ENCODE peak calls at places on chromosomes 7 and 10, in ten cellular contexts. One of them, this sample, is unnamed.
A peak's percentile ranks its signal among the peaks of the same experiment; 100 is the strongest.

GRCh38 chr10:50641636-50642035 is 17.9 kb upstream of the SGMS1 start:
- DNase-seq in stimulated activated CD8-positive, alpha-beta memory T cell treated with anti-CD3 and anti-CD28 coated beads, Interleukin-12 subunit alpha, Interleukin-12 subunit beta, amount 100 ng/mL, for 1 hour: no peak
- DNase-seq in astrocyte: no peak
- DNase-seq in CD4-positive, alpha-beta T cell: no peak
- DNase-seq in effector memory CD8-positive, alpha-beta T cell: no peak
- DNase-seq in IMR-90: no peak
- DNase-seq in nucleus accumbens: no peak
- DNase-seq in A549: no peak
- DNase-seq in H7: no peak
- DNase-seq in hypothalamus: no peak
- DNase-seq in this sample: no peak

GRCh38 chr7:40808409-40808942 is 673.7 kb downstream of the SUGCT start:
- DNase-seq in hypothalamus: no peak
- DNase-seq in CD4-positive, alpha-beta T cell: no peak
- DNase-seq in astrocyte: peak; percentile 96
- DNase-seq in stimulated activated CD8-positive, alpha-beta memory T cell treated with anti-CD3 and anti-CD28 coated beads, Interleukin-12 subunit alpha, Interleukin-12 subunit beta, amount 100 ng/mL, for 1 hour: no peak
- DNase-seq in IMR-90: peak; percentile 90
- DNase-seq in A549: no peak
- DNase-seq in H7: no peak
- DNase-seq in nucleus accumbens: no peak
- DNase-seq in effector memory CD8-positive, alpha-beta T cell: no peak
- DNase-seq in this sample: peak; percentile 46

GRCh38 chr10:103458720-103459119 is at the start of gene CALHM1:
- DNase-seq in H7: peak; percentile 96
- DNase-seq in hypothalamus: no peak
- DNase-seq in stimulated activated CD8-positive, alpha-beta memory T cell treated with anti-CD3 and anti-CD28 coated beads, Interleukin-12 subunit alpha, Interleukin-12 subunit beta, amount 100 ng/mL, for 1 hour: no peak
- DNase-seq in effector memory CD8-positive, alpha-beta T cell: no peak
- DNase-seq in A549: no peak
- DNase-seq in IMR-90: no peak
- DNase-seq in CD4-positive, alpha-beta T cell: no peak
- DNase-seq in astrocyte: no peak
- DNase-seq in nucleus accumbens: no peak
- DNase-seq in this sample: peak; percentile 55

GRCh38 chr10:130894485-130894884 is 417.0 kb downstream of the TCERG1L start:
- DNase-seq in stimulated activated CD8-positive, alpha-beta memory T cell treated with anti-CD3 and anti-CD28 coated beads, Interleukin-12 subunit alpha, Interleukin-12 subunit beta, amount 100 ng/mL, for 1 hour: no peak
- DNase-seq in nucleus accumbens: no peak
- DNase-seq in effector memory CD8-positive, alpha-beta T cell: no peak
- DNase-seq in hypothalamus: no peak
- DNase-seq in CD4-positive, alpha-beta T cell: no peak
- DNase-seq in astrocyte: no peak
- DNase-seq in IMR-90: no peak
- DNase-seq in A549: no peak
- DNase-seq in H7: peak; percentile 22
- DNase-seq in this sample: no peak

GRCh38 chr10:104638861-104639594 is 2.1 kb upstream of the SORCS3 start:
- DNase-seq in H7: peak; percentile 93
- DNase-seq in astrocyte: no peak
- DNase-seq in effector memory CD8-positive, alpha-beta T cell: no peak
- DNase-seq in IMR-90: no peak
- DNase-seq in stimulated activated CD8-positive, alpha-beta memory T cell treated with anti-CD3 and anti-CD28 coated beads, Interleukin-12 subunit alpha, Interleukin-12 subunit beta, amount 100 ng/mL, for 1 hour: no peak
- DNase-seq in A549: peak; percentile 44
- DNase-seq in nucleus accumbens: no peak
- DNase-seq in hypothalamus: peak; percentile 31
- DNase-seq in CD4-positive, alpha-beta T cell: no peak
- DNase-seq in this sample: no peak

GRCh38 chr7:85111761-85112160 is 75.1 kb downstream of the SEMA3D start:
- DNase-seq in stimulated activated CD8-positive, alpha-beta memory T cell treated with anti-CD3 and anti-CD28 coated beads, Interleukin-12 subunit alpha, Interleukin-12 subunit beta, amount 100 ng/mL, for 1 hour: no peak
- DNase-seq in IMR-90: peak; percentile 37
- DNase-seq in H7: no peak
- DNase-seq in astrocyte: peak; percentile 73
- DNase-seq in A549: no peak
- DNase-seq in effector memory CD8-positive, alpha-beta T cell: no peak
- DNase-seq in hypothalamus: no peak
- DNase-seq in nucleus accumbens: no peak
- DNase-seq in CD4-positive, alpha-beta T cell: no peak
- DNase-seq in this sample: peak; percentile 68

GRCh38 chr10:118908487-118909280 is 120.8 kb upstream of the NANOS1 start:
- DNase-seq in A549: no peak
- DNase-seq in astrocyte: no peak
- DNase-seq in H7: no peak
- DNase-seq in IMR-90: no peak
- DNase-seq in CD4-positive, alpha-beta T cell: no peak
- DNase-seq in effector memory CD8-positive, alpha-beta T cell: no peak
- DNase-seq in hypothalamus: peak; percentile 9
- DNase-seq in nucleus accumbens: peak; percentile 6
- DNase-seq in stimulated activated CD8-positive, alpha-beta memory T cell treated with anti-CD3 and anti-CD28 coated beads, Interleukin-12 subunit alpha, Interleukin-12 subunit beta, amount 100 ng/mL, for 1 hour: no peak
- DNase-seq in this sample: no peak

GRCh38 chr7:116809636-116810266 is 52.6 kb upstream of the CAPZA2 start:
- DNase-seq in nucleus accumbens: no peak
- DNase-seq in IMR-90: peak; percentile 77
- DNase-seq in effector memory CD8-positive, alpha-beta T cell: no peak
- DNase-seq in stimulated activated CD8-positive, alpha-beta memory T cell treated with anti-CD3 and anti-CD28 coated beads, Interleukin-12 subunit alpha, Interleukin-12 subunit beta, amount 100 ng/mL, for 1 hour: no peak
- DNase-seq in hypothalamus: peak; percentile 21
- DNase-seq in H7: peak; percentile 29
- DNase-seq in CD4-positive, alpha-beta T cell: no peak
- DNase-seq in A549: no peak
- DNase-seq in astrocyte: peak; percentile 40
- DNase-seq in this sample: peak; percentile 45

GRCh38 chr7:44391171-44391570 is 65.8 kb upstream of the CAMK2B start:
- DNase-seq in stimulated activated CD8-positive, alpha-beta memory T cell treated with anti-CD3 and anti-CD28 coated beads, Interleukin-12 subunit alpha, Interleukin-12 subunit beta, amount 100 ng/mL, for 1 hour: no peak
- DNase-seq in hypothalamus: no peak
- DNase-seq in A549: no peak
- DNase-seq in nucleus accumbens: no peak
- DNase-seq in CD4-positive, alpha-beta T cell: no peak
- DNase-seq in H7: no peak
- DNase-seq in astrocyte: no peak
- DNase-seq in effector memory CD8-positive, alpha-beta T cell: no peak
- DNase-seq in IMR-90: no peak
- DNase-seq in this sample: no peak